ENCODE peak calls at places on chromosomes 5 and 9, in four cellular contexts. Z, V, G and E are unnamed samples.

GRCh38 chr9:95626885-95627558 is 110.3 kb upstream of the PTCH1 start:
- DNase-seq in Z (no peak), V (no peak), G (no peak), E (no peak)

GRCh38 chr9:113853333-113853732 is 22.8 kb upstream of the ZNF618 start:
- DNase-seq in Z (peak), V (no peak), G (no peak), E (no peak)

GRCh38 chr9:92665836-92666235 is 4.1 kb downstream of the IPPK start:
- DNase-seq in Z (no peak), V (no peak), G (no peak), E (no peak)

GRCh38 chr5:91378683-91379601 is 4.2 kb downstream of the ARRDC3 start:
- DNase-seq in Z (no peak), V (no peak), G (no peak), E (no peak)

GRCh38 chr5:88683506-88684135 is 199.4 kb downstream of the MEF2C start:
- DNase-seq in Z (peak), V (peak), G (no peak), E (no peak)

GRCh38 chr5:160118349-160119141 is 705 bp downstream of the PWWP2A start:
- DNase-seq in Z (no peak), V (peak), G (no peak), E (no peak)

GRCh38 chr9:136945333-136946227 is 537 bp downstream of the C8G start:
- DNase-seq in Z (peak), V (no peak), G (no peak), E (no peak)

GRCh38 chr5:93589348-93589662 is 6.3 kb downstream of the NR2F1 start:
- DNase-seq in Z (no peak), V (no peak), G (no peak), E (no peak)

GRCh38 chr9:93097496-93098205 is 1.6 kb downstream of the CARD19 start:
- DNase-seq in Z (no peak), V (no peak), G (no peak), E (no peak)

GRCh38 chr5:139640432-139641115 is 7.6 kb upstream of the CXXC5 start:
- DNase-seq in Z (no peak), V (no peak), G (no peak), E (no peak)

GRCh38 chr5:95080026-95080425 is 204.9 kb downstream of the MCTP1 start:
- DNase-seq in Z (no peak), V (no peak), G (no peak), E (no peak)

GRCh38 chr5:153520952-153521351 is 30.5 kb downstream of the GRIA1 start:
- DNase-seq in Z (no peak), V (no peak), G (no peak), E (no peak)

GRCh38 chr5:110726249-110727024 is at the start of gene TMEM232:
- DNase-seq in Z (peak), V (peak), G (peak), E (peak)

GRCh38 chr5:69414885-69415583 is at the start of gene MARVELD2:
- DNase-seq in Z (peak), V (no peak), G (peak), E (no peak)

GRCh38 chr9:121954477-121955175 is 138.5 kb downstream of the TTLL11 start:
- DNase-seq in Z (no peak), V (no peak), G (no peak), E (no peak)

GRCh38 chr9:28155671-28156070 is 582.4 kb upstream of the C9orf72 start:
- DNase-seq in Z (no peak), V (no peak), G (no peak), E (no peak)

GRCh38 chr9:137506274-137506673 is 43.9 kb downstream of the PNPLA7 start:
- DNase-seq in Z (no peak), V (no peak), G (no peak), E (no peak)

GRCh38 chr5:150710165-150710564 is 9.3 kb upstream of the RBM22 start:
- DNase-seq in Z (no peak), V (peak), G (no peak), E (no peak)

GRCh38 chr9:134983094-134983493 is 65.4 kb upstream of the FCN1 start:
- DNase-seq in Z (no peak), V (peak), G (peak), E (peak)

GRCh38 chr5:95471922-95472321 is 80.8 kb downstream of the FAM81B start:
- DNase-seq in Z (no peak), V (no peak), G (no peak), E (no peak)

GRCh38 chr9:134742822-134743221 is 101.2 kb downstream of the COL5A1 start:
- DNase-seq in Z (no peak), V (no peak), G (no peak), E (no peak)

GRCh38 chr5:89396262-89396975 is 513.4 kb upstream of the MEF2C start:
- DNase-seq in Z (no peak), V (peak), G (no peak), E (peak)

GRCh38 chr5:56711191-56711590 is 104.2 kb upstream of the MAP3K1 start:
- DNase-seq in Z (no peak), V (no peak), G (no peak), E (no peak)

GRCh38 chr5:5467737-5468136 is 45.3 kb downstream of the ICE1 start:
- DNase-seq in Z (no peak), V (no peak), G (no peak), E (no peak)

GRCh38 chr5:172569862-172570558 is 71.1 kb upstream of the NEURL1B start:
- DNase-seq in Z (no peak), V (no peak), G (no peak), E (no peak)

GRCh38 chr5:2153350-2153749 is 270.6 kb upstream of the IRX4 start:
- DNase-seq in Z (no peak), V (no peak), G (no peak), E (no peak)

GRCh38 chr5:147756566-147756965 is 26.0 kb downstream of the JAKMIP2 start:
- DNase-seq in Z (no peak), V (no peak), G (no peak), E (no peak)

GRCh38 chr5:169867347-169867746 is 112.9 kb downstream of the INSYN2B start:
- DNase-seq in Z (no peak), V (no peak), G (no peak), E (no peak)

GRCh38 chr5:168005093-168005492 is 286.4 kb upstream of the WWC1 start:
- DNase-seq in Z (no peak), V (no peak), G (no peak), E (no peak)

GRCh38 chr5:81626524-81626923 is 124.4 kb downstream of the SSBP2 start:
- DNase-seq in Z (peak), V (peak), G (no peak), E (no peak)

GRCh38 chr5:61916621-61917620 is 389.1 kb upstream of the KIF2A start:
- DNase-seq in Z (no peak), V (no peak), G (no peak), E (no peak)

GRCh38 chr5:86118542-86118941 is 499.2 kb upstream of the COX7C start:
- DNase-seq in Z (peak), V (peak), G (no peak), E (no peak)

GRCh38 chr5:144951001-144951400 is 780.3 kb downstream of the KCTD16 start:
- DNase-seq in Z (no peak), V (no peak), G (no peak), E (no peak)

GRCh38 chr9:73038613-73039012 is 85.8 kb upstream of the ALDH1A1 start:
- DNase-seq in Z (no peak), V (peak), G (no peak), E (no peak)

GRCh38 chr5:126852104-126852531 is 75.2 kb downstream of the LMNB1 start:
- DNase-seq in Z (no peak), V (no peak), G (no peak), E (peak)

GRCh38 chr9:4211022-4211421 is 88.8 kb downstream of the GLIS3 start:
- DNase-seq in Z (no peak), V (no peak), G (no peak), E (no peak)
- TF ChIP-seq CBX5 in Z (no peak), V (no peak), G (no peak), E (no peak)

GRCh38 chr9:91044354-91044753 is 242.7 kb downstream of the SYK start:
- DNase-seq in Z (no peak), V (no peak), G (no peak), E (no peak)
- TF ChIP-seq CBX5 in Z (no peak), V (no peak), G (no peak), E (no peak)

DNA sequence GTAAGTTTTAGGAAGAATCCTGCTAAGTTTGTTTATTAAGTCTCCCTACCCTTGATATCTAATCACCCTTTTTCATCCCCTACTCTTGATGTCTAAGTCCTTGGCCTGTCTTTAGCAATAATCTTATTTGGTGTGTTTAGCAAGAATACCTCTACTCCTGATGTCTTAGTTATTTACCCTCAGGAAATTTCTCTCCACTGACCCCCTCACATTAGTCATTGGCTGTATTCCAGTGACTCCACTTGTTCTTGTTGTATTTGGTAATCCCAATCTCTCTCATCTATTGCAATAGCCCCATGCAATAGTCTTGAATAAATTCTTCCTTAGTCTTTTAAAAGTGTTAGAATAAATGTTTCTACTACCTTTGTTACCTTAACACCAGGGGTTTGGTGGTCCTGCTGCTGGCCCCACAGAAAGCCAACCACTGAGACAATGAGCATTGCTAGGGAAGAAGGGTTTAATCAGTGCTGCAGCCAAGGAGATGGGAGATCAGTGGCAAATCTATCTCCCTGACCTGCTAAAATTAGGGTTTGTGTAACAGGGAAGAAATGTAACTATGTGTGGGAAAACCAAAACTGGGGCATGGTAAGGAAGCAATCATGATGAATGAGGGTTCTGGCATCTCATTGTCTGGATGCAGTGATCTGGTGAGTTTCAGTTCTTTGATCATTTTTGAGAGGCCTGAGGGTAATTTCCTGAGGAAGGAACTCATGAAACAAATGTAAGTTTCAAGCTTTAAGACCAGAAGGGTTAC is 236.4 kb upstream of the DAB2 start:
- DNase-seq in Z (no peak), V (no peak), G (no peak), E (no peak)
- TF ChIP-seq CBX5 in Z (no peak), V (no peak), G (no peak), E (no peak)

GRCh38 chr9:37407468-37407867 is 15.0 kb upstream of the GRHPR start:
- DNase-seq in Z (peak), V (no peak), G (no peak), E (no peak)

GRCh38 chr9:37410354-37410861 is 12.1 kb upstream of the GRHPR start:
- DNase-seq in Z (no peak), V (no peak), G (no peak), E (no peak)

GRCh38 chr9:37406603-37407401 is 15.7 kb upstream of the GRHPR start:
- DNase-seq in Z (no peak), V (no peak), G (no peak), E (no peak)

GRCh38 chr9:37410969-37411785 is 11.3 kb upstream of the GRHPR start:
- DNase-seq in Z (peak), V (peak), G (no peak), E (no peak)

GRCh38 chr9:37408933-37409710 is 13.4 kb upstream of the GRHPR start:
- DNase-seq in Z (no peak), V (no peak), G (no peak), E (peak)
- TF ChIP-seq CBX5 in Z (no peak), V (no peak), G (no peak), E (no peak)

DNA sequence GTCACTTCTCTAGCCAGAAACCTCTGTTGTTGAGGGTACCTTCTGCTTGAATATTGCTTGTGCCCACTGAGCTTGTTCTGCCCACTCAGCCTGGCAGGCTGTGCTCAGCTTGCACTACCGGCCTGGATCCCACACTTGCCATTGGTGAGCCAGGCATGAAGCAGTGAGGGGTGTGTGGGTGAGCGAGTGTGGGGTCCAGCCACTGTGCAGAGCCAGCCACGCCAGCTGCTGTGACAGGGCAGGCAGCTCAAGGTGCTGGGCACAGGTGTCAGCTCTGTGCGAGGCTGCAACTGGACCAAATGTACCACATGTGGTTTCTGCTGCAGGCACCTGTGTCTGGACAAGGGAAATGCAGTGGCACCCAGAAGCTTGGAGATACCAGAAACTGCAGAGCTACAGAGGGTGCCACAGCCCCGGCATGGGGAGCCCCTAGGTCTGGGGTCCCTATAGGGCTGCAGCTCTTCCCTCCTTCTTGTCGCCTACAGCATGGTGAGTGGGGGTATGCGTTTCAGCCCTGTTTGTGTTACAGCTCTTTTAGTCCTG is 305.1 kb upstream of the RIOK2 start:
- DNase-seq in Z (no peak), V (no peak), G (no peak), E (no peak)
- TF ChIP-seq CBX5 in Z (no peak), V (no peak), G (no peak), E (no peak)

DNA sequence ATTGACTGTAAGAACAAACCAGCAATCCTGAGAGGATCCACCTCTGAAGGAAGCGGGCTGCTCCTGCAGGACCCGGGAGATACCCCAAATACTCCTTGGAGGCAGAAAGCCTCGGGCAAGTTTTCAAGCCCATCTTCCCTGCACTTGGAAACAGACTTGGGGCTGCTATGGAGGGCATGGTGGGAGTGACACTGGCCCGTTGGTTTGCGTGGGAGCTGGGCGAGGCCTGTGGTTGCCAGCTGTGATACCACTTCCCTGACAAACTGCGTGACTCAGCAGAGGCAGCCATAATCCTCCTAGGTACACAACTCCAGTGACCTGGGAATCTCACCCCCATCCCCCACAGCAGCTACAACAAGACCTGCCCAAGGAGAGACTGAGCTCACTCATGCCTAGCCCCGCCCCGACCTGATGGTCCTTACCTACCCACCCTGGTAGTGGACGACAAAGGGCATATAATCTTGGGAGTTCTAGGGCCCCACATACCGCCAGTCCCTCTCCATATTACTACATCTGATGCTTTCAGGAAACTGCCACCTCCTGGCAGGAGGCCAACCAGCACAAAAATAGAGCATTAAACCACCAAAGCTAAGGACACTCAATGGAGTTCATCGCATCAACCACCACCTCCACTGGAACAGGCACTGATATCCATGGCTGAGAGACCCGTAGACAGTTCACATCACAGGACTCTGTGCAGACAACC is 38.1 kb upstream of the VLDLR start:
- DNase-seq in Z (no peak), V (no peak), G (no peak), E (no peak)
- TF ChIP-seq CBX5 in Z (no peak), V (no peak), G (no peak), E (no peak)

GRCh38 chr5:123916331-123917121 is 404.5 kb downstream of the CSNK1G3 start:
- DNase-seq in Z (no peak), V (no peak), G (no peak), E (no peak)
- TF ChIP-seq CBX5 in Z (no peak), V (no peak), G (no peak), E (no peak)

GRCh38 chr9:127612993-127613954 is 1.2 kb downstream of the STXBP1 start:
- DNase-seq in Z (no peak), V (peak), G (no peak), E (no peak)

GRCh38 chr9:127608104-127608966 is 3.7 kb upstream of the STXBP1 start:
- DNase-seq in Z (peak), V (peak), G (peak), E (no peak)

GRCh38 chr9:127614961-127615360 is 2.9 kb downstream of the STXBP1 start:
- DNase-seq in Z (no peak), V (no peak), G (no peak), E (no peak)

DNA sequence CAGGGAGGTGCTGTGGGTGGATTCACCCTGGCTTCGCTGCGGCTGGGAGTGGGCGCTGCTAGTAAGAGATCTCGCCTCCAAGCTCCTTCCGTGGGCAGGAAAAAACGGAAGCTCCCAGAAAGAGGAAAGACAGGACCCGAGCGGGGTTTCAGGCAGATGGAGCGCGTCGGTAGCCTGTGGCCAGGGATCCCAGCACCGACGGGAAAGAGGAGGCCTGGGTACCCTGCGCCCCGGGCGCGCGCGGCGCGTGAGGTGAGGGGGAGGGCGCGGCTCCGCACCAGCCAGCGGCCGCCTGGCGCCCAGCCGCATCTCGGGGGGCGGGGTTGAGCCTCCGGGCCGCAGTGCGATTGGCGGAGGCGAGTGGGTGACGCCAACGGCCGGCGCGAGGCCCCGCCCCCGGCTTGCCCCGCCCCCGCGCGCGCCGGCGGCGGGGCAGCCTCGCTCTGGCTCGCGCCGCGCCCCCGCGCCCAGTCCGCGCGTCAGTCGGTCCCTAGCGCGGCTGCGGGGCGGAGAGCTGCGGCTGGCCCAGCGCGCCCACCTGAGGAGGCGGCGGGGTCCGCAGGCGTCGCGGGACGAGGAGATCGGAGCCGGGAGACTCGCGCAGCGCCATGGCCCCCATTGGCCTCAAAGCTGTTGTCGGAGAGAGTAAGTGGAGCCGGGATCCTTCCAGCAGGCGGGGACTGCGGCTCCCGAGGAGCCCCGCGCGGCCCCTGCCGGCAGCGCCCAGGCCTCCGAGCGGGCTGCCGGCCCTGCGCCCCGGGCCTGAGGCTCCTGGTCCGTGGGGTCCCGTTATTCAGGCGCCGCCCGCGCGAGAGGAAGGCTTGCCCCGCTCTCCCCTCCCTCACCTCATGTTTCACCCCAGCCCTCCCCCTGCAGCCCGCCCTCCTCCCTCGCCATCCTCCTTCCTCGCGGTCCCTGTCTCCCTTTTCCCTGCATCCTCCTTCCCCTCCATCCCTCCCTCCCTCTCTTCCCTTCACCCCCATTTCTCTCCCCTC is at the start of gene STXBP1:
- DNase-seq in Z (peak), V (peak), G (no peak), E (no peak)
- TF ChIP-seq CBX5 in Z (no peak), V (no peak), G (no peak), E (no peak)

GRCh38 chr5:59276886-59277514 is 616.5 kb downstream of the PDE4D start:
- DNase-seq in Z (no peak), V (no peak), G (no peak), E (no peak)

GRCh38 chr5:59275170-59275536 is 618.4 kb downstream of the PDE4D start:
- DNase-seq in Z (no peak), V (no peak), G (no peak), E (no peak)

GRCh38 chr5:59274130-59274529 is 619.4 kb downstream of the PDE4D start:
- DNase-seq in Z (no peak), V (no peak), G (no peak), E (no peak)

GRCh38 chr5:59276277-59276647 is 617.3 kb downstream of the PDE4D start:
- DNase-seq in Z (no peak), V (no peak), G (no peak), E (no peak)

GRCh38 chr5:59275537-59276276 is 617.8 kb downstream of the PDE4D start:
- DNase-seq in Z (no peak), V (no peak), G (peak), E (no peak)
- TF ChIP-seq CBX5 in Z (no peak), V (no peak), G (no peak), E (no peak)